ENCODE peak calls at places on chromosome 6, in seven cellular contexts. R is spleen, T is cardiac muscle cell, X is fibroblast of lung, N is stomach, V is esophagus squamous epithelium, W is A549. U is an unnamed sample. For H3K9me3, the result is how much of the 10 kb centered on the place peaks cover.

GRCh38 chr6:111950661-111951426 is 77.6 kb upstream of the FYN start:
- DNase-seq in X (peak), N (no peak), V (no peak), R (no peak), T (no peak), W (no peak), U (peak)

GRCh38 chr6:96823743-96824142 is 13.5 kb downstream of the GPR63 start:
- DNase-seq in W (no peak), V (no peak), T (no peak), R (no peak), X (peak), N (no peak), U (no peak)

GRCh38 chr6:14883921-14884320 is 361.9 kb upstream of the JARID2 start:
- DNase-seq in T (peak), R (no peak), X (peak), W (no peak), V (no peak), N (no peak), U (no peak)

GRCh38 chr6:72784071-72784470 is 162.2 kb downstream of the KCNQ5 start:
- DNase-seq in V (no peak), W (no peak), R (no peak), X (no peak), T (no peak), N (no peak), U (no peak)

GRCh38 chr6:56359201-56359899 is 112.0 kb upstream of the COL21A1 start:
- DNase-seq in R (no peak), V (peak), N (peak), X (peak), T (peak), W (peak), U (no peak)

GRCh38 chr6:137261393-137262154 is 42.4 kb upstream of the IFNGR1 start:
- DNase-seq in N (no peak), W (no peak), X (peak), T (no peak), V (no peak), R (no peak), U (no peak)

GRCh38 chr6:34553750-34554149 is 2.4 kb downstream of the SPDEF start:
- DNase-seq in X (no peak), W (no peak), T (no peak), N (no peak), R (no peak), V (no peak), U (no peak)

GRCh38 chr6:33183071-33183683 is 9.1 kb downstream of the COL11A2 start:
- DNase-seq in R (no peak), W (no peak), X (no peak), N (no peak), V (no peak), T (no peak), U (no peak)

GRCh38 chr6:106347219-106347618 is 13.3 kb upstream of the CRYBG1 start:
- DNase-seq in V (no peak), R (no peak), T (no peak), W (no peak), X (no peak), N (no peak), U (no peak)

GRCh38 chr6:32387946-32388345 is 16.2 kb upstream of the TSBP1 start:
- DNase-seq in X (no peak), N (no peak), R (no peak), W (no peak), T (no peak), V (no peak), U (no peak)

GRCh38 chr6:156686429-156686939 is 90.7 kb upstream of the ARID1B start:
- DNase-seq in V (no peak), X (peak), N (peak), R (no peak), W (peak), T (peak), U (peak)

GRCh38 chr6:5203571-5203970 is 57.2 kb downstream of the LYRM4 start:
- DNase-seq in T (no peak), X (peak), R (no peak), V (no peak), W (no peak), N (no peak), U (no peak)

DNA sequence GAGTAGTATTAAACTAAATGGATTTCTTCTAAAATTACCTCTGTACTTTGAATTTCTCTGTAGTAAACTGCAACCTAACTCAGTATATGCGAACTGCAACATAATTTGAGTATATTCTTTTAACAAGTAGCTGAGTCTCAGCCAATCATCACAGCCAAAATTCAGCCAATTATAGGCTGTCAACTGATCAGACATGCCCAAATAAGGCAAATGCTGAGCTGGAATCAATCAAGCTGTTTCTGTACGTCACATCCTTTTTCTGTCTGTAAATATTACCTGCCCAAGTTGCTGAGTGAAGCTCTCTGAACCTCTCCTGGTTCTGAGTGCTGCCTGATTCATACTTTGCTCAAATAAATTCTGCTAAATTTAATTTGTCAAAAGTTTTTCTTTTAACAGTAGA is 9.5 kb upstream of the C6orf58 start:
- DNase-seq in T (no peak), V (no peak), X (no peak), R (no peak), W (no peak), N (no peak), U (no peak)
- TF ChIP-seq CTCF in T (no peak), V (no peak), X (no peak), R (no peak), W (no peak), N (no peak), U (no peak)

DNA sequence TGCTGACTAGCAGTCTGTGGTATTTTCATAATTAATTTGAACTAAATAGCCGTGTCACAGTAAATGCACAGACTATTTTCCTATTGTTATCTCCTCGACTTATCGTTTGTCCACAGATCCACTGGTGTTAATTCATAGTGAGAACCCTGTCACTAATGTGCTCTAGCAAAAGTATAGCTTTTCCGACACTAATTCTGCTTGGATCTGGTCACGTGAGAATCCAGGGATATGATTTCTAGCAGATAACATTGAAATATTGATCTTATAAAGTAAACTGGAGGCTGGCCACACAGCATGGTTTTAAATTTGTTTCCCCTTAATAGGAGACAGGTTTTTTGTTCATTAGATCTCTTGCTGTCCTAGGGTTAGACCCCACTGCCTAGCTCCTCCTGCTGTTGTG is 340.6 kb upstream of the SASH1 start:
- DNase-seq in T (no peak), X (peak), N (no peak), V (no peak), W (no peak), R (no peak), U (no peak)
- H3K4me3 ChIP-seq in T (no peak), X (peak), N (no peak), V (no peak), W (no peak), R (no peak), U (no peak)

GRCh38 chr6:130218136-130218535 is 4.6 kb downstream of the SAMD3 start:
- DNase-seq in W (no peak), X (no peak), V (no peak), N (no peak), R (no peak), T (no peak), U (no peak)

GRCh38 chr6:130223508-130223907 is 757 bp upstream of the SAMD3 start:
- DNase-seq in X (no peak), W (no peak), R (peak), T (no peak), N (no peak), V (no peak), U (no peak)

GRCh38 chr6:130222775-130223174 is at the start of gene SAMD3:
- DNase-seq in X (no peak), R (no peak), W (no peak), T (no peak), V (no peak), N (no peak), U (no peak)
- H3K9me3 ChIP-seq in X (under half), R (under half), W (under half), T (under half), V (under half), N (under half), U (under half)

DNA sequence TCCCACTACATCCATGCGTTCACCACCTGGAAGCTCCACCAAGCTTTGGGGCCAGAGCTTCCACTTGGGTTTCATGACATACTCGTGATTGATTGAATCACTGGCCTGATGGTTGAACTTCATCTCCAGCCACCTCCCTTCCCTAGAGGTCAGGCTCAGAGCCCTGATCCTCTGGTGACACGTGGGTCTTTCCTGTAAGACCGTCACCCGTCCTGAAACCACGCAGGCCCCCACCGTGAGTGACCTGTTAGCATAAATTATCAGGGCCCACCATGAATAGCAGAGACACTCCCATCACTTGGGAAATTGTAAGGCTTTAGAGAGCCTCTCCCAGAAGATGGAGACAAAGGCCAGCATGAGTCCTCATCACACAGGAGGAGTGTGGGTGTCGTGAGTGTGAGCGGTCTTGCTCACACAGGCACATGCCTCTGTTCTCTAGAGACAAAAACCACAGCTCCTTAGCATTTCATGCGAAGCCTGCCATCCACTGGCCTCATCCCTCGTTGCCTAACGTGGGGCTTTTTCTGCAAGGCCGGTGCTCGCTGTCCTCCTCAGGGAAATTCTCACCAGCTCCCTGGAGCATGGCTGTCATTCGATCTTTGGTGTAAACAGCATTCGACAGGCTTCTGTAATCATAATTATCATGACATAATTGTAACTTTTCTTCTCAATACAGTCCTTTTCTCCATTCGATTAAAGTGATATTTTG is 65.1 kb upstream of the DUSP22 start:
- DNase-seq in R (no peak), X (no peak), W (no peak), V (no peak), N (no peak), T (no peak), U (no peak)
- TF ChIP-seq CTCF in R (no peak), X (no peak), W (no peak), V (no peak), N (no peak), T (no peak), U (no peak)

DNA sequence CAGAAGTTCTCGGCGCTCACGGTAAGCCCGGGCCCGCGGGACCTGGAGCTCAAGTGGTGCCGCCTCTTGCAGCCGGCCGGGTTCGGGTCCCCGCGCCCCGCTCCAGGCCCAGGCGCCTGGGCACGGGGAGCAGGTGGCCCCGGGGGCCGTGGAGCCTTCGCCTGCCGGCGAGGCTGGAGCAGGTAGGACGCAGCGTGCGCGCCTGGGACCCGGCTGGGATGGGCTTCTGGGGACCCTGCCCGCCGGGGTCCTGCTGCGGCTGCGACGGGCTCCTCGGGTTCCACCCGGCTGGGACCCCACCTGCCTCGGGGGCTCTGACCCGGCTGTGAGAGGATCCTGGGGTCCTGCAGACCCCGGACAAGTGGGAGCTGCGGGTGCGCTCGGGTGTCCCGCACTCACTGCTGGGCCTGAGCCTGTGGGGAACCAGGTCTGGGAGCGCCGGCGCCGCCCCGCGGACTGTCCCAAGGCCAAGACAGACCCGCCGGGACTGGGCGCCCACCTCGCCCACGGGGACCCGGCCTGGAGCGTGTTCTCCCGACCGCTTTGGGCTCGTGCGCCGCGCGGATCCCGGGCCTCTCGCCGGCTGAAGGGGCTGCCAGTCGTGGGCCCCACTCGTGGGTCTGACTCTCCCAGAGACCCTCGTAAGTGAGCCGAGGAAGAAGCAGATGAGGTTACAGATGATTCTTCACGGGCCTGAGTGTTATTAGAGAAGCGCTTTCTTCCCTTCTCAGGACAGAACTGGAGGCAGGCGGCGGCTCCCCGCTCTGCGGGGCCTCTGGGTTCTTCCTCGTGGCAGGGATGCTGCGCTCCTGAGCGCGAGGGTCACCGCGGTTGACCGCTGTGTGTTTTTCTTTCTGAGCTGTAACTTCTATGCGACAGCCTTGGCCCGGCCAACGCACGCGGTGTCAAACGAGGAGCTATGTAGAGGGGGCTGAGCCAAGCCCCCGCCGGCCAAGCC is 729 bp downstream of the SMOC2 start:
- DNase-seq in T (peak), N (no peak), V (no peak), W (no peak), X (no peak), R (no peak), U (no peak)
- H3K4me3 ChIP-seq in T (peak), N (peak), V (peak), W (peak), X (no peak), R (peak), U (peak)

DNA sequence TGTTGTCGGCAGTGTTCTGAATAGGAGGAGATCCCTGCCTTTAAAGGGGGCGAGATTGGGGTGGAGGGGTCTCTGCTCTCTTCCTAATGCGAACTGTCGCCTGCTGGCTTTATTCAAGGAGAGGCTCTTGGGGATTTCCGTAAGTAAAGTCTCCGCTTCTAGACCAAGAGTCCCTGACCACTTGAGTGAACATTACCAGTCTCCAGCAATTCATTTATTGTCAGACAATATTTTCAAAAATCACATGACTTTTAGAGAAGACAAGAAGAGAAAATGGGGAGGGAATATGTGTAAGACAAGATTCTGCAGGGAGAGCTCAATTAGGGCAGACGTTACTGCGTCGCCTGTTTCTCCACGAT is 21.2 kb downstream of the POM121L2 start:
- DNase-seq in T (no peak), V (no peak), W (no peak), R (no peak), X (no peak), N (no peak), U (no peak)
- H3K9me3 ChIP-seq in T (under half), V (under half), W (under half), R (under half), X (under half), N (half or more), U (under half)

GRCh38 chr6:38708483-38708882 is 5.5 kb upstream of the GLO1 start:
- DNase-seq in T (no peak), W (no peak), N (no peak), R (no peak), X (peak), V (no peak), U (no peak)
- TF ChIP-seq CTCF in T (no peak), W (no peak), N (no peak), R (no peak), X (no peak), V (no peak), U (no peak)

GRCh38 chr6:3209114-3210023 is 18.1 kb downstream of the TUBB2B start:
- DNase-seq in W (peak), X (peak), T (peak), R (no peak), N (peak), V (peak), U (no peak)
- H3K4me3 ChIP-seq in W (peak), X (no peak), T (no peak), R (no peak), N (no peak), V (no peak), U (no peak)

GRCh38 chr6:161212902-161213301 is 61.0 kb downstream of the AGPAT4 start:
- DNase-seq in R (no peak), W (no peak), X (no peak), V (no peak), T (no peak), N (peak), U (no peak)

GRCh38 chr6:161215193-161215592 is 58.7 kb downstream of the AGPAT4 start:
- DNase-seq in T (no peak), N (no peak), V (no peak), R (no peak), X (peak), W (no peak), U (no peak)

GRCh38 chr6:161216616-161217205 is 57.1 kb downstream of the AGPAT4 start:
- DNase-seq in V (no peak), R (no peak), W (no peak), X (no peak), T (no peak), N (no peak), U (no peak)

GRCh38 chr6:161215876-161216615 is 57.8 kb downstream of the AGPAT4 start:
- DNase-seq in T (no peak), X (peak), N (no peak), W (no peak), V (no peak), R (no peak), U (no peak)

GRCh38 chr6:161214722-161215121 is 59.1 kb downstream of the AGPAT4 start:
- DNase-seq in W (no peak), N (no peak), R (no peak), T (no peak), X (no peak), V (no peak), U (no peak)
- H3K9me3 ChIP-seq in W (under half), N (under half), R (under half), T (under half), X (under half), V (under half), U (under half)

GRCh38 chr6:79234150-79235022 is at the start of gene HMGN3:
- DNase-seq in T (peak), R (peak), V (peak), N (peak), W (peak), X (peak), U (peak)
- TF ChIP-seq CTCF in T (peak), R (no peak), V (peak), N (no peak), W (no peak), X (peak), U (no peak)

U was measured in heart right ventricle.